ENCODE peak calls at places on chromosomes 11 and 22, in ten cellular contexts. M is astrocyte of the spinal cord, F is thoracic aorta, X is cardiac muscle cell, C is MM.1S, V is tibial nerve, L is psoas muscle, E is body of pancreas, U is HCT116, R is lower lobe of right lung. B is an unnamed sample.

GRCh38 chr11:79439893-79440450 is 858 bp downstream of the TENM4 start:
- DNase-seq in X (peak), E (no peak), R (peak), F (no peak), V (no peak), C (no peak), M (peak), L (peak), U (no peak), B (no peak)

GRCh38 chr22:28373841-28374240 is 305.8 kb downstream of the TTC28 start:
- DNase-seq in R (no peak), U (no peak), C (no peak), X (no peak), V (no peak), M (peak), L (no peak), E (no peak), F (no peak), B (peak)

GRCh38 chr11:72760543-72761400 is 8.6 kb upstream of the ARAP1 start:
- DNase-seq in L (no peak), C (no peak), M (peak), R (no peak), U (no peak), X (no peak), F (no peak), V (no peak), E (no peak), B (peak)

GRCh38 chr22:20738394-20739089 is 35.4 kb upstream of the SERPIND1 start:
- DNase-seq in X (no peak), E (no peak), L (no peak), M (no peak), V (no peak), F (no peak), U (no peak), C (no peak), R (no peak), B (no peak)

GRCh38 chr11:13668957-13669521 is 571 bp downstream of the FAR1 start:
- DNase-seq in L (no peak), V (no peak), X (peak), U (no peak), C (peak), E (peak), R (peak), M (peak), F (peak), B (peak)

GRCh38 chr11:79179087-79179486 is 261.7 kb downstream of the TENM4 start:
- DNase-seq in M (no peak), C (no peak), X (no peak), U (no peak), R (no peak), F (no peak), L (no peak), V (no peak), E (no peak), B (peak)

GRCh38 chr11:61742391-61742790 is 10.0 kb upstream of the MYRF start:
- DNase-seq in U (no peak), F (no peak), E (no peak), L (no peak), C (no peak), R (peak), V (no peak), M (no peak), X (no peak), B (no peak)

GRCh38 chr11:125924384-125925007 is 20.2 kb downstream of the DDX25 start:
- DNase-seq in U (no peak), E (no peak), M (no peak), V (no peak), X (no peak), C (no peak), F (no peak), R (no peak), L (no peak), B (no peak)

GRCh38 chr11:63017306-63017974 is 1.8 kb upstream of the SLC22A8 start:
- DNase-seq in F (no peak), U (no peak), M (no peak), R (no peak), L (no peak), V (no peak), C (no peak), E (no peak), X (no peak), B (no peak)

GRCh38 chr11:103586756-103587155 is 449.7 kb upstream of the DDI1 start:
- DNase-seq in F (no peak), M (peak), V (no peak), X (no peak), C (no peak), E (no peak), U (no peak), L (no peak), R (no peak), B (peak)

GRCh38 chr11:38425578-38425977 is 1827.5 kb upstream of the RAG2 start:
- DNase-seq in L (no peak), C (no peak), E (no peak), R (no peak), M (no peak), U (no peak), V (no peak), F (no peak), X (peak), B (no peak)

GRCh38 chr11:72685560-72686480 is 11.6 kb upstream of the PDE2A start:
- DNase-seq in U (no peak), V (no peak), C (no peak), X (no peak), F (no peak), R (no peak), E (no peak), L (peak), M (no peak), B (peak)

GRCh38 chr11:75239551-75240290 is 853 bp upstream of the TPBGL start:
- DNase-seq in U (no peak), C (no peak), R (no peak), F (no peak), M (no peak), X (no peak), V (no peak), L (no peak), E (no peak), B (no peak)

GRCh38 chr11:79419120-79419519 is 21.7 kb downstream of the TENM4 start:
- DNase-seq in L (no peak), X (no peak), R (no peak), C (no peak), U (peak), F (no peak), E (no peak), V (no peak), M (peak), B (no peak)

GRCh38 chr11:61760946-61761345 is 8.5 kb downstream of the MYRF start:
- DNase-seq in X (no peak), V (no peak), E (no peak), R (no peak), C (no peak), M (no peak), F (no peak), L (no peak), U (no peak), B (no peak)

GRCh38 chr11:78050964-78051831 is 12.5 kb upstream of the THRSP start:
- DNase-seq in U (no peak), X (no peak), V (no peak), M (peak), R (no peak), E (no peak), C (no peak), L (no peak), F (no peak), B (peak)

GRCh38 chr22:46613606-46613997 is 6.6 kb upstream of the GRAMD4 start:
- DNase-seq in U (no peak), R (peak), F (no peak), L (peak), C (peak), V (no peak), M (no peak), X (no peak), E (no peak), B (peak)

GRCh38 chr22:46373166-46373565 is 37.7 kb downstream of the TRMU start:
- DNase-seq in V (no peak), X (no peak), U (no peak), C (no peak), F (no peak), L (no peak), M (no peak), R (no peak), E (peak), B (no peak)

GRCh38 chr22:43514476-43515157 is 102.8 kb downstream of the MPPED1 start:
- DNase-seq in V (no peak), E (no peak), L (no peak), R (peak), F (no peak), X (no peak), C (no peak), M (no peak), U (no peak), B (no peak)

GRCh38 chr11:28834877-28835276 is 726.7 kb downstream of the METTL15 start:
- DNase-seq in C (no peak), F (no peak), R (no peak), U (no peak), E (no peak), L (no peak), X (no peak), M (peak), V (no peak), B (peak)

GRCh38 chr11:24515632-24516031 is 18.8 kb downstream of the LUZP2 start:
- DNase-seq in F (no peak), X (no peak), U (no peak), E (no peak), L (no peak), R (no peak), M (no peak), C (no peak), V (no peak), B (no peak)

GRCh38 chr11:126051117-126051516 is 11.5 kb downstream of the CDON start:
- DNase-seq in F (no peak), V (no peak), R (no peak), X (no peak), C (no peak), E (no peak), L (no peak), U (no peak), M (no peak), B (no peak)

GRCh38 chr11:31160504-31161422 is 208.8 kb downstream of the DCDC1 start:
- DNase-seq in E (no peak), L (no peak), F (no peak), R (no peak), V (no peak), U (peak), M (no peak), X (no peak), C (peak), B (no peak)

GRCh38 chr11:34266090-34266912 is 91.5 kb downstream of the ABTB2 start:
- DNase-seq in M (peak), U (no peak), X (no peak), F (peak), L (peak), E (no peak), V (peak), R (no peak), C (no peak), B (peak)

GRCh38 chr22:43320943-43321900 is 21.9 kb downstream of the SCUBE1 start:
- DNase-seq in M (no peak), C (no peak), L (no peak), U (no peak), R (no peak), E (no peak), F (no peak), V (no peak), X (no peak), B (no peak)

GRCh38 chr11:32094931-32095330 is 4.1 kb downstream of the RCN1 start:
- DNase-seq in F (no peak), X (no peak), R (no peak), L (peak), V (no peak), C (no peak), M (no peak), U (no peak), E (no peak), B (no peak)

GRCh38 chr11:15204766-15205165 is 90.0 kb downstream of the INSC start:
- DNase-seq in V (no peak), E (no peak), L (no peak), M (no peak), C (no peak), U (no peak), X (no peak), F (no peak), R (no peak), B (no peak)

GRCh38 chr11:46330887-46331652 is 16.2 kb upstream of the DGKZ start:
- DNase-seq in M (no peak), X (no peak), V (no peak), F (no peak), L (no peak), U (no peak), E (no peak), R (no peak), C (no peak), B (peak)

GRCh38 chr11:94897330-94897768 is 76.0 kb downstream of the CWC15 start:
- DNase-seq in U (peak), C (peak), M (peak), X (peak), V (peak), E (peak), F (no peak), R (no peak), L (no peak), B (peak)

GRCh38 chr11:122697636-122698167 is 42.2 kb downstream of the UBASH3B start:
- DNase-seq in U (no peak), F (no peak), M (peak), V (no peak), E (no peak), R (no peak), X (no peak), L (no peak), C (peak), B (peak)

GRCh38 chr11:62054484-62055121 is 69.2 kb upstream of the INCENP start:
- DNase-seq in M (peak), X (no peak), E (peak), R (peak), V (no peak), F (no peak), C (peak), L (no peak), U (peak), B (peak)

GRCh38 chr11:133955945-133956421 is 785 bp downstream of the IGSF9B start:
- DNase-seq in R (no peak), F (no peak), U (no peak), L (no peak), E (no peak), M (no peak), V (no peak), X (peak), C (no peak), B (no peak)

GRCh38 chr11:64023731-64024710 is 11.7 kb upstream of the FLRT1 start:
- DNase-seq in X (no peak), E (no peak), C (no peak), U (no peak), F (no peak), M (no peak), R (no peak), V (no peak), L (no peak), B (no peak)

GRCh38 chr22:49269928-49270327 is 557.7 kb downstream of the BRD1 start:
- DNase-seq in E (no peak), V (no peak), M (no peak), X (no peak), U (no peak), F (no peak), R (no peak), C (no peak), L (no peak), B (no peak)

GRCh38 chr22:49267996-49268395 is 559.7 kb downstream of the BRD1 start:
- DNase-seq in E (no peak), C (no peak), F (no peak), U (no peak), L (no peak), R (no peak), M (no peak), V (no peak), X (no peak), B (no peak)

GRCh38 chr22:49270595-49271368 is 556.9 kb downstream of the BRD1 start:
- DNase-seq in F (no peak), X (no peak), L (no peak), V (no peak), R (no peak), U (no peak), E (no peak), C (no peak), M (no peak), B (no peak)

GRCh38 chr22:49268924-49269323 is 558.7 kb downstream of the BRD1 start:
- DNase-seq in V (no peak), R (no peak), M (no peak), X (no peak), L (no peak), C (no peak), E (no peak), U (no peak), F (no peak), B (no peak)

DNA sequence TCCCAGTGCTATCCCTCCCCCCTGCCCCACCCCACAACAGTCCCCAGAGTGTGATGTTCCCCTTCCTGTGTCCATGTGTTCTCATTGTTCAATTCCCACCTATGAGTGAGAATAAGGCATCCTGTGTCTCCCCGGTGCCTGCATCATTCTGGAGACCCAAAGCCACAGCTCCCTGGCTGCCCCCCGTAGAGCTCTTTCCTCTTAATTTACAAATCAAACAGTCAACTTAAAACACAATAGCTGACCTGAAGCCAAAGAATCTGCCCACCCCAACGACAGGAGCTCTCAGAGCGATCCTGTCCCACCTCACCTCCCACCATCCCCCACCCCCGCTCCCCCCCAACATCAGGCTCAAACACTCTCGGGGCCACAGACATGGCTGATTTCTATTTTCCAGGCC is 558.3 kb downstream of the BRD1 start:
- DNase-seq in M (no peak), L (no peak), V (no peak), E (no peak), U (no peak), R (no peak), C (no peak), X (no peak), F (no peak), B (no peak)
- H3K4me3 ChIP-seq in M (no peak), L (no peak), V (no peak), E (no peak), U (no peak), R (no peak), C (no peak), X (no peak), F (no peak), B (no peak)

GRCh38 chr22:50601669-50602337 is 1.2 kb downstream of the MAPK8IP2 start:
- DNase-seq in U (no peak), R (no peak), V (no peak), E (no peak), L (no peak), C (no peak), M (no peak), X (no peak), F (no peak), B (no peak)
- H3K4me3 ChIP-seq in U (no peak), R (no peak), V (no peak), E (no peak), L (no peak), C (no peak), M (no peak), X (no peak), F (no peak), B (no peak)

DNA sequence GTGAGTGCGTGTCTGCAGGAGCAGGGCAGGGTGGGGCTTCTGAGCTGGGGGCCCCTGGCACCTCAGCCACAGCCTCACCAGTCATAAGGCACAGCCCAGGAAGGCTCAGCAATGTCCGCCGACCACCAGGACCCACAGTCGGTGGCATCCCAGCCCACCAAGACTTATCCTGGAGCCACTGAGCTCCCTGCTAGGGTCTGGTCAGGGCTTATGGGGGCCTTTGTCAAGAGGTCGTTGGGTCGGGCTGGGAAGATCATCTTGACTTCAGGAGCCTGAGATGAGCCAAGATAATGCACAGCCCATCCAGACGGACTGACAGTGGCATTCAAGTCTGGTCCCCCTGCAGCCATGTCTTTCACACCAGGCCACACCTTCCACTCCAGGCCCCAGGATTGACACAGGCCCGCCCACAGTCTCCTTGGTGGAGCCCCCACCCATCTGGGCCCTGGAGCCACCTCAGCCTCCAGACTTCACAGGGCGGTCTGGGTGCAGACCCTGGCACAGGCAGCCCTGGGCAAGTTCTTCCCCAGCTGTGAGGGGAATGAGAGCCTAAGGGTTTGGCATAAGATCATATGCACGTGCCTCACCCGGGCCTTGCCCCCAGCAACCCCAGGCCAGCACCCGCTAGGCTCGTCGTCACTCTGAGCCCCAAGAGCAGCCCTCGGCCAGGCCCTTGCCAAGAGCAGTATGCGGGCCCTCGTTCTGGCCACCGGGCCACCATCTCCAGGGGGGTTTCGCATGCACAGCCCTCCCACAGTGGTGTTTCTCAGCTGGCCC is 70.2 kb upstream of the KCNQ1OT1 start:
- DNase-seq in R (peak), F (no peak), U (no peak), X (no peak), C (no peak), E (peak), L (no peak), M (no peak), V (peak), B (no peak)
- H3K4me3 ChIP-seq in R (no peak), F (no peak), U (no peak), X (no peak), C (no peak), E (no peak), L (no peak), M (no peak), V (no peak), B (no peak)

DNA sequence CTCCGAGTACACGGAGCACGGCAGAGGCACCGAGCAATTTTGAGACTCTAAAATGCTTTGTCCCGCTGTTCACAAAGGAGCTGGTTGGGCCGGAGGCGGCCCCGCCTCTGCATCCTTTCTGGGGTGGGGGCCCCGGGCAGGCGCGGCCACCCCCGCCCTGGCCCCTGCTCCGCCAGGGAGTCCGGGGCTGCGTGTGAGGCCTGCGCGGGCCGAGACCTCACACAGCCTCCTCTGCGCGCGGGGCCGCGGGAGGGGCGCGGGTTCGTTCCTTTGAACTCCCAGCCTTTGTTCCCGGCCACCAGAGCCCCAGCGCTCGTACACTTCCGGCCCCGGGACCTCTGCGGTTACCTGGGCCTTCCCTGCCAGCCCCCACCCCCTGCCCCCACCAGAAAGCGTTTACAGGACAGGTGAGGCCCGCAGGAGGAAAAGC is 1.6 kb downstream of the FGF19 start:
- DNase-seq in X (no peak), E (no peak), L (no peak), F (no peak), U (no peak), C (no peak), R (no peak), V (no peak), M (no peak), B (no peak)
- H3K4me3 ChIP-seq in X (no peak), E (no peak), L (no peak), F (no peak), U (peak), C (no peak), R (no peak), V (no peak), M (no peak), B (no peak)

GRCh38 chr11:129374993-129375721 is 491 bp upstream of the BARX2 start:
- DNase-seq in M (peak), F (no peak), V (no peak), X (peak), L (peak), U (no peak), C (peak), E (peak), R (peak), B (peak)

GRCh38 chr11:129376658-129377341 is 1.2 kb downstream of the BARX2 start:
- DNase-seq in X (no peak), L (no peak), C (no peak), V (no peak), R (no peak), M (no peak), F (no peak), U (no peak), E (no peak), B (no peak)

GRCh38 chr11:129374081-129374992 is 1.3 kb upstream of the BARX2 start:
- DNase-seq in X (peak), U (no peak), M (no peak), C (peak), F (no peak), V (no peak), L (peak), E (peak), R (no peak), B (no peak)

GRCh38 chr11:129377739-129378138 is 2.1 kb downstream of the BARX2 start:
- DNase-seq in R (no peak), V (no peak), L (no peak), F (no peak), M (no peak), C (no peak), U (no peak), E (no peak), X (no peak), B (no peak)

GRCh38 chr11:129375731-129376657 is at the start of gene BARX2:
- DNase-seq in C (peak), L (no peak), F (no peak), U (peak), E (peak), R (peak), M (peak), V (no peak), X (peak), B (peak)
- H3K4me3 ChIP-seq in C (peak), L (peak), F (peak), U (peak), E (peak), R (peak), M (no peak), V (peak), X (peak), B (no peak)

GRCh38 chr22:18110194-18110943 is at the start of gene TUBA8:
- DNase-seq in U (no peak), F (peak), C (no peak), M (peak), L (peak), R (no peak), E (peak), X (peak), V (no peak), B (peak)
- H3K4me3 ChIP-seq in U (no peak), F (peak), C (no peak), M (peak), L (peak), R (peak), E (peak), X (peak), V (peak), B (peak)

B was measured in fibroblast of villous mesenchyme.